ENCODE peak calls at places on chromosomes 1 and 21, in six cellular contexts. One of them, this sample, is unnamed. For H3K36me3, the result is how much of the 10 kb centered on the place peaks cover.

GRCh38 chr1:8017495-8018310 is 8.4 kb downstream of the ERRFI1 start:
- DNase-seq in mammary epithelial cell: peak
- DNase-seq in mesenchymal stem cell: peak
- DNase-seq in thoracic aorta: no peak
- DNase-seq in pancreas: no peak
- DNase-seq in Karpas-422: no peak
- DNase-seq in this sample: peak

GRCh38 chr1:96253281-96254035 is 468.1 kb upstream of the PTBP2 start:
- DNase-seq in mammary epithelial cell: no peak
- DNase-seq in mesenchymal stem cell: no peak
- DNase-seq in thoracic aorta: no peak
- DNase-seq in pancreas: no peak
- DNase-seq in Karpas-422: no peak
- DNase-seq in this sample: no peak

GRCh38 chr1:7827134-7827955 is 25.5 kb downstream of the UTS2 start:
- DNase-seq in mammary epithelial cell: no peak
- DNase-seq in mesenchymal stem cell: no peak
- DNase-seq in thoracic aorta: no peak
- DNase-seq in pancreas: no peak
- DNase-seq in Karpas-422: no peak
- DNase-seq in this sample: no peak

GRCh38 chr1:64651841-64652240 is 93.0 kb upstream of the RAVER2 start:
- DNase-seq in mammary epithelial cell: no peak
- DNase-seq in mesenchymal stem cell: no peak
- DNase-seq in thoracic aorta: no peak
- DNase-seq in pancreas: no peak
- DNase-seq in Karpas-422: no peak
- DNase-seq in this sample: no peak

GRCh38 chr1:59165353-59165752 is 131.5 kb upstream of the FGGY start:
- DNase-seq in mammary epithelial cell: no peak
- DNase-seq in mesenchymal stem cell: no peak
- DNase-seq in thoracic aorta: no peak
- DNase-seq in pancreas: no peak
- DNase-seq in Karpas-422: no peak
- DNase-seq in this sample: no peak

GRCh38 chr1:34460193-34460592 is 283.5 kb downstream of the C1orf94 start:
- DNase-seq in mammary epithelial cell: no peak
- DNase-seq in mesenchymal stem cell: no peak
- DNase-seq in thoracic aorta: no peak
- DNase-seq in pancreas: peak
- DNase-seq in Karpas-422: peak
- DNase-seq in this sample: peak

GRCh38 chr1:173802961-173803360 is 21.5 kb upstream of the DARS2 start:
- DNase-seq in mammary epithelial cell: no peak
- DNase-seq in mesenchymal stem cell: no peak
- DNase-seq in thoracic aorta: no peak
- DNase-seq in pancreas: no peak
- DNase-seq in Karpas-422: no peak
- DNase-seq in this sample: no peak

GRCh38 chr1:243963566-243963965 is 87.5 kb upstream of the ZBTB18 start:
- DNase-seq in mammary epithelial cell: no peak
- DNase-seq in mesenchymal stem cell: no peak
- DNase-seq in thoracic aorta: no peak
- DNase-seq in pancreas: no peak
- DNase-seq in Karpas-422: no peak
- DNase-seq in this sample: no peak

GRCh38 chr1:221923921-221924598 is 182.2 kb upstream of the DUSP10 start:
- DNase-seq in mammary epithelial cell: no peak
- DNase-seq in mesenchymal stem cell: no peak
- DNase-seq in thoracic aorta: no peak
- DNase-seq in pancreas: no peak
- DNase-seq in Karpas-422: no peak
- DNase-seq in this sample: no peak

GRCh38 chr1:63949965-63950364 is 176.1 kb downstream of the ROR1 start:
- DNase-seq in mammary epithelial cell: peak
- DNase-seq in mesenchymal stem cell: peak
- DNase-seq in thoracic aorta: no peak
- DNase-seq in pancreas: no peak
- DNase-seq in Karpas-422: no peak
- DNase-seq in this sample: no peak

GRCh38 chr1:58626293-58626692 is 49.2 kb upstream of the TACSTD2 start:
- DNase-seq in mammary epithelial cell: no peak
- DNase-seq in mesenchymal stem cell: no peak
- DNase-seq in thoracic aorta: no peak
- DNase-seq in pancreas: no peak
- DNase-seq in Karpas-422: no peak
- DNase-seq in this sample: no peak

GRCh38 chr1:66372522-66373071 is 161.4 kb upstream of the SGIP1 start:
- DNase-seq in mammary epithelial cell: no peak
- DNase-seq in mesenchymal stem cell: no peak
- DNase-seq in thoracic aorta: no peak
- DNase-seq in pancreas: no peak
- DNase-seq in Karpas-422: no peak
- DNase-seq in this sample: no peak

GRCh38 chr1:209513226-209513625 is 70.3 kb upstream of the CAMK1G start:
- DNase-seq in mammary epithelial cell: peak
- DNase-seq in mesenchymal stem cell: peak
- DNase-seq in thoracic aorta: no peak
- DNase-seq in pancreas: no peak
- DNase-seq in Karpas-422: peak
- DNase-seq in this sample: peak

GRCh38 chr1:24888971-24889670 is 41.0 kb downstream of the RUNX3 start:
- DNase-seq in mammary epithelial cell: peak
- DNase-seq in mesenchymal stem cell: peak
- DNase-seq in thoracic aorta: no peak
- DNase-seq in pancreas: no peak
- DNase-seq in Karpas-422: no peak
- DNase-seq in this sample: no peak

GRCh38 chr1:201184307-201184706 is 6.3 kb upstream of the IGFN1 start:
- DNase-seq in mammary epithelial cell: no peak
- DNase-seq in mesenchymal stem cell: peak
- DNase-seq in thoracic aorta: no peak
- DNase-seq in pancreas: no peak
- DNase-seq in Karpas-422: no peak
- DNase-seq in this sample: peak

GRCh38 chr1:100950311-100950710 is 54.4 kb downstream of the SLC30A7 start:
- DNase-seq in mammary epithelial cell: no peak
- DNase-seq in mesenchymal stem cell: no peak
- DNase-seq in thoracic aorta: no peak
- DNase-seq in pancreas: no peak
- DNase-seq in Karpas-422: no peak
- DNase-seq in this sample: no peak

GRCh38 chr1:221478050-221478949 is 263.6 kb downstream of the DUSP10 start:
- DNase-seq in mammary epithelial cell: peak
- DNase-seq in mesenchymal stem cell: peak
- DNase-seq in thoracic aorta: no peak
- DNase-seq in pancreas: peak
- DNase-seq in Karpas-422: peak
- DNase-seq in this sample: peak

GRCh38 chr21:36929622-36930021 is 36.8 kb downstream of the HLCS start:
- DNase-seq in mammary epithelial cell: peak
- DNase-seq in mesenchymal stem cell: no peak
- DNase-seq in thoracic aorta: no peak
- DNase-seq in pancreas: peak
- DNase-seq in Karpas-422: no peak
- DNase-seq in this sample: no peak

DNA sequence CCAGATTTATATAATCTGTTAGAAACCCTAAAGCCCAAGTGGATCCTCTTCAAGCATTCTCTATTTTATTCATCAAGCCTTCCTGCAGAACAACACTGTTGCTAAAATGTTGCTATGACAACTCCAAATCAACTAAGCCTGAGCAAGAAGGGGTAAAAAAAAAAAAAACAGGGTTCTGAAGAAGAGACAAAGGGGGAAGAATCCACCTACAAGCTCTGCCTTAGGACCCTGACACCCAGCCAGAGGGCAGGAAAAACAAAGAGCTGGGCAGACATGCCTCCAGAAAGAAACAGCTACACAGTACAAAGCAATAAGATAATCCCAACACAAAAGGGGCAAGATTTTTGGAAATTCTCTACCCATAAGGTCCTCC is 1.3 kb downstream of the USF1 start:
- DNase-seq in mammary epithelial cell: no peak
- DNase-seq in mesenchymal stem cell: no peak
- DNase-seq in thoracic aorta: no peak
- DNase-seq in pancreas: no peak
- DNase-seq in Karpas-422: no peak
- DNase-seq in this sample: no peak
- H3K36me3 ChIP-seq in mammary epithelial cell: under half
- H3K36me3 ChIP-seq in mesenchymal stem cell: under half
- H3K36me3 ChIP-seq in thoracic aorta: under half
- H3K36me3 ChIP-seq in pancreas: under half
- H3K36me3 ChIP-seq in Karpas-422: under half
- H3K36me3 ChIP-seq in this sample: under half

DNA sequence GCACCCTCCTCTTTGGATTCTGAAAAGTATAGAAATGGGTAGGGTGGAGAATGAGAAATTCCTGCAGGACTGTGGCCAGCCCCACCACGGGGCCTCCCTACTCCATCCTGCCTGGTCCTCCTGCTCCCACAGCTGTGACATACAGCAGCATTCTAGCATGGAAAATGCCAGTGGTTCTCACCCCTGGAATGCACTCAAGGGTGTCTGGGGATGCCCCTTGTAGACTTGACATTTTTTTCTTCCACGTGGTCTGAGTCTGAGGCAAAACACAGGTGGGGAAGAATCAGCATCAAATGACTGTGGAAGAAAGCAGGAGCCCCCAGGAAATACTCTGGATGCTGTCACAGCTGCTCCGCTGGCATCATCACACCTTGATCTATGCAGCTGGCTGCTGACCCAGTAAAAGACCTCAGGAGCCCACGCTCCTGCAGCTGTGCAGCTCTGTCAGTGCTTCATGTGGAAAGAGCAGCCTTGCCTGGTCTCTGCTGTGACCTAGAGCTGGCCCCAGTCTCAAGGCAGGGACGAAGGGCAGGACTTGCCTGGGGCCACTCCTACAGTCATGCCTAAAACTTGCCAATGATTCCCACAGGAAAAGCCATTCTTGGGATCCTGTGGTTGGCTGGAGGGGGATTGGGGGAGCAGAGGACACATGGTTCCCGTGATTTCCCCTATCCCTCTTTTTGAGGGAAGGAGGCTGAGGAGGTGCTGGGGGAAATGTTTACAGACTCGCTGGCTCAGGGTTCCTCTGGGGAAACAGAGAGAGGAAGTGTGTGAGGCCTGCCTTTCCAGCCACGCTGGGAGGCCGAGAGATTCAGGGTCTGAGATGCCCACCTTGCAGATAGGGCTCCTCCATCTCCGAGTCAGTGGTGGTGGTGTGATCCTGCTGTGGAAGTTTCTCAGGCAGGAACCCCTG is 10.8 kb upstream of the A3GALT2 start:
- DNase-seq in mammary epithelial cell: no peak
- DNase-seq in mesenchymal stem cell: peak
- DNase-seq in thoracic aorta: no peak
- DNase-seq in pancreas: no peak
- DNase-seq in Karpas-422: no peak
- DNase-seq in this sample: no peak
- H3K36me3 ChIP-seq in mammary epithelial cell: half or more
- H3K36me3 ChIP-seq in mesenchymal stem cell: half or more
- H3K36me3 ChIP-seq in thoracic aorta: half or more
- H3K36me3 ChIP-seq in pancreas: under half
- H3K36me3 ChIP-seq in Karpas-422: under half
- H3K36me3 ChIP-seq in this sample: under half

GRCh38 chr1:26181586-26182371 is 4.5 kb downstream of the CNKSR1 start:
- DNase-seq in mammary epithelial cell: peak
- DNase-seq in mesenchymal stem cell: no peak
- DNase-seq in thoracic aorta: no peak
- DNase-seq in pancreas: no peak
- DNase-seq in Karpas-422: no peak
- DNase-seq in this sample: no peak

GRCh38 chr1:26182372-26182675 is 5.0 kb downstream of the CNKSR1 start:
- DNase-seq in mammary epithelial cell: no peak
- DNase-seq in mesenchymal stem cell: no peak
- DNase-seq in thoracic aorta: no peak
- DNase-seq in pancreas: no peak
- DNase-seq in Karpas-422: no peak
- DNase-seq in this sample: no peak

GRCh38 chr1:26184086-26184485 is 6.3 kb upstream of the CATSPER4 start:
- DNase-seq in mammary epithelial cell: no peak
- DNase-seq in mesenchymal stem cell: no peak
- DNase-seq in thoracic aorta: no peak
- DNase-seq in pancreas: no peak
- DNase-seq in Karpas-422: no peak
- DNase-seq in this sample: no peak

GRCh38 chr1:26187882-26188281 is 2.5 kb upstream of the CATSPER4 start:
- DNase-seq in mammary epithelial cell: no peak
- DNase-seq in mesenchymal stem cell: no peak
- DNase-seq in thoracic aorta: no peak
- DNase-seq in pancreas: no peak
- DNase-seq in Karpas-422: no peak
- DNase-seq in this sample: no peak

DNA sequence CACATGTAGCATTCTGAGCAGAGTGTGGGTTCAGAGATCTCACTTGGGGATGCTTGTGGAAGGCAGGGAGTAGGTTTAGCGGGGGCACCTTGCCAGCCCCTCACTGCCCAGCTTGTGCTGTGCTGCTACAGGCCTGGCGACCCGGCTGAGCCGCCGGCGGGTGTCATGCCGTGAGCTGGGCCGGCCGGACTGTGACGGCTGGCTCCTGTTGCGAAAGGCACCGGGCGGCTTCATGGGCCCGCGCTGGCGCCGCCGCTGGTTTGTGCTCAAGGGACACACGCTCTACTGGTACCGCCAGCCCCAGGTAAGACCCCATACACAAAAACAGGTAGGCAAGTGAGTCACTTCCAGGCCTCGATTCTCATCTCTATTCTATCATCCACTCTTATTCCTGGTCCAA is 5.5 kb upstream of the CATSPER4 start:
- DNase-seq in mammary epithelial cell: no peak
- DNase-seq in mesenchymal stem cell: no peak
- DNase-seq in thoracic aorta: no peak
- DNase-seq in pancreas: no peak
- DNase-seq in Karpas-422: no peak
- DNase-seq in this sample: no peak
- H3K36me3 ChIP-seq in mammary epithelial cell: under half
- H3K36me3 ChIP-seq in mesenchymal stem cell: under half
- H3K36me3 ChIP-seq in thoracic aorta: under half
- H3K36me3 ChIP-seq in pancreas: under half
- H3K36me3 ChIP-seq in Karpas-422: under half
- H3K36me3 ChIP-seq in this sample: under half

DNA sequence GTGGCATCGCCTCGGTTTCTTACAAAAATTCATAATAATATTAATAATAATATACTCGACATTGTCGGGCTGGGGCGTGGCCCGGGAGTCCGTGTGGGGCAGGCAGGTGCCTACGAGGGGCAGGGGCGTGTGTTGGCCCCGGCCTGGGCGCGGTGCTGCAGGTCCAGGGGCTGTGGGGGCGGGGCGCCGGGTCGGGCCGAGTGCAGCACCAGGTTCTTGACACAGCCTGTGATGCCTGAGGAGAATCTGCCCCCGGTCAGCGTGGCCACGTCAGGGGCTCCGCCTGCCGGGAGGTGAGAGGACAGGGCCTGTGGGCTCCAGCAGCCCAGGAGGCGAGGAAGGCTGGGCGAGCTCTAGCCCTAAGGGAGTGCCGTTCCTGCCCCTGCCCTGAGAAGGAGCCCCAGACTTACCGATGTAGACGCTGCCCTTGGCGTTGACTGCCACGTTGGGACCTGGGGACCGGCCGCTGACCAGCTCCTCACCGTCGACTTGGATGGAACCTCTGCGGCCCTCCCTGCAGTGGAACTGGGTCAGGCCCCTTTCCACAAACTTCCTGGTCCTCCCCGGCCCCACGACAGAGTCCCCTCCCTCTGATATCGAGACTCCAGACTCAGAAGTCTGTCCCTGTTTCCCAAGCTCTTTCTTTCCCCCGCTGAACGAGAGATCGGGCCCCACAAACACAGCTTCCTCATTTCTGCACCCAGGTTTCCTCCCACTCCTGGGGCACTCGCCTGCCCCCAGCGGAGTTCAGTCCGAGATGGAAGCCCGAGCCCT is 11.3 kb downstream of the LDLRAD2 start:
- DNase-seq in mammary epithelial cell: no peak
- DNase-seq in mesenchymal stem cell: no peak
- DNase-seq in thoracic aorta: no peak
- DNase-seq in pancreas: no peak
- DNase-seq in Karpas-422: no peak
- DNase-seq in this sample: no peak
- H3K36me3 ChIP-seq in mammary epithelial cell: under half
- H3K36me3 ChIP-seq in mesenchymal stem cell: half or more
- H3K36me3 ChIP-seq in thoracic aorta: half or more
- H3K36me3 ChIP-seq in pancreas: under half
- H3K36me3 ChIP-seq in Karpas-422: under half
- H3K36me3 ChIP-seq in this sample: under half

This sample was measured in hepatocyte.